ENCODE peak calls at places on chromosomes 13 and 19, in four cellular contexts. C is K562, G is A549, B is HepG2. M is an unnamed sample.

GRCh38 chr19:13011653-13012389 is 16.5 kb downstream of the NFIX start:
- DNase-seq in C (peak), G (no peak), B (no peak), M (peak)

GRCh38 chr13:46672338-46673090 is 119.5 kb downstream of the LRCH1 start:
- DNase-seq in C (no peak), G (no peak), B (no peak), M (no peak)

GRCh38 chr13:33125821-33126570 is 109.8 kb downstream of the KL start:
- DNase-seq in G (peak), B (peak), C (no peak), M (no peak)

GRCh38 chr13:26971990-26972888 is 199.4 kb downstream of the USP12 start:
- DNase-seq in G (peak), B (peak), C (peak), M (peak)

GRCh38 chr13:57629821-57630235 is 1.7 kb upstream of the PCDH17 start:
- DNase-seq in G (peak), C (peak), B (no peak), M (peak)

GRCh38 chr13:42753697-42754096 is 27.7 kb upstream of the FAM216B start:
- DNase-seq in G (no peak), B (no peak), C (no peak), M (no peak)

GRCh38 chr13:110520431-110521295 is 40.9 kb downstream of the RAB20 start:
- DNase-seq in C (no peak), B (no peak), G (peak), M (no peak)

GRCh38 chr13:33639640-33640080 is 178.3 kb upstream of the RFC3 start:
- DNase-seq in B (peak), C (no peak), G (no peak), M (no peak)

GRCh38 chr13:63198076-63198475 is 1782.4 kb upstream of the PCDH20 start:
- DNase-seq in B (no peak), G (no peak), C (no peak), M (no peak)

DNA sequence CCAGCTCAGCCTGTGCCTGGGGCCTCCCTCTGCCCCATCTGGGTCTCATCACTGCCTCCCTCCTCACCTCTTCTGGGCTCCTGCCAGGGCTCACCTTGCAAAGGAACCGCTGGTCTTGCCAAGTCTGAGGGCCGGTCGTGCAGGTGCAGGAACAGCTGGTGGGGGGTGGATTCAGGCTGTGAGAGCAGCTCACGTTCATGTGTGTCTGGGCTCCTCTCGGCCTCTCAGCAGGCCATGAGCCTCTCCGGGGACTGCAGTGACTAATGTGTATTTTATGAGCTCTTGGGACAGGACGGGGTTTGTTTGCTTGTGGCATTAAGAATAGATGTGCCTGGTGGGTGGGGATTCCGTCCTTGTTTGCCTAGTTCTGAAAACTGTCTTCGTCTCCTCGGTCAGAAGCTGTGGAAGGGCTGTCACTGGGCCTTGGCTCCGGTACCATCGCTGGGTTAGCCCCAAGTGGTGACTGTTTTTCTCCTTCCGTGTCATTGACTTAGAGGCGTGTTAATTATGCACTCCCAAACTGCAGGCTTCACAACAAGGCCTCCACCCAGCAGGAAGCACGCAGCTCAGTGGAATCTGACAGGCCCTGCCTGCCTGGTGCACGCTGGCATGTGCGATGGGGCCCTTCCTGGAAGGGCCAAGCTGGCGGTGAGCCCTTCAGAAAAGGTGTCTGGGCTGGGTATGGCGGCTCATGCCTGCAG is 77.6 kb downstream of the KDM4B start:
- DNase-seq in G (peak), C (no peak), B (peak), M (no peak)
- TF ChIP-seq NR3C1 in G (no peak), C (no peak), B (no peak), M (no peak)

DNA sequence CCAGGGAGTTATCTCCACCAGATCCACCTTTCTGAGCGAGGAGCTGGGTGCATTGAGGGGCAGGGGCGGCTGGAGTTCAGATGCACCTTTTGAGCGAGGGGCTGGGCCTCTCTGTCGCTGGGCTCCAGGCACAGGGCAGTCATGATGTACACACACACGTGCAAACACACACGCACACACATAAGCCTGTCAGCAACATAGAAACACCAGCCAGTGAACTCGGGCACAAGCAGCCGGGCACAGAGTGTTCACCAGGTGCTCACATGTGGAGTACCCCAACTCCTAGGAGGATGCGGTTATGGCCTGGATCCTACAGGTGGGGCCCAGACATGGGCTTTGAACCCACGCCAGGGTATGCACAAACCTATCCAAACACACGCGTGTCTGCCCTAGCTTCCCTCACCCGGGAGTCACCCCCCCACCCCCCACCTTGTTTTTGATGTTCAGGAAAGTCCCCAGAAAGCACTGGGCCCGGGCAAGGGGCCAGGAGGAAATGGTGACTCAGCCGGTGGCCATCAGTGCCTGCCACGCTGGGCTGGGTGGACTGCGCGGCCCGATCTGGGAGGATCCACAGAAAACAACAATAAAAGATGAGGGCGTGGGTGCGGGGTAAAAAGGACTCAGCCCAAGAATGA is 13.3 kb downstream of the ARRDC2 start:
- DNase-seq in B (no peak), C (peak), G (peak), M (no peak)
- TF ChIP-seq ESRRA in B (no peak), C (no peak), G (no peak), M (no peak)

DNA sequence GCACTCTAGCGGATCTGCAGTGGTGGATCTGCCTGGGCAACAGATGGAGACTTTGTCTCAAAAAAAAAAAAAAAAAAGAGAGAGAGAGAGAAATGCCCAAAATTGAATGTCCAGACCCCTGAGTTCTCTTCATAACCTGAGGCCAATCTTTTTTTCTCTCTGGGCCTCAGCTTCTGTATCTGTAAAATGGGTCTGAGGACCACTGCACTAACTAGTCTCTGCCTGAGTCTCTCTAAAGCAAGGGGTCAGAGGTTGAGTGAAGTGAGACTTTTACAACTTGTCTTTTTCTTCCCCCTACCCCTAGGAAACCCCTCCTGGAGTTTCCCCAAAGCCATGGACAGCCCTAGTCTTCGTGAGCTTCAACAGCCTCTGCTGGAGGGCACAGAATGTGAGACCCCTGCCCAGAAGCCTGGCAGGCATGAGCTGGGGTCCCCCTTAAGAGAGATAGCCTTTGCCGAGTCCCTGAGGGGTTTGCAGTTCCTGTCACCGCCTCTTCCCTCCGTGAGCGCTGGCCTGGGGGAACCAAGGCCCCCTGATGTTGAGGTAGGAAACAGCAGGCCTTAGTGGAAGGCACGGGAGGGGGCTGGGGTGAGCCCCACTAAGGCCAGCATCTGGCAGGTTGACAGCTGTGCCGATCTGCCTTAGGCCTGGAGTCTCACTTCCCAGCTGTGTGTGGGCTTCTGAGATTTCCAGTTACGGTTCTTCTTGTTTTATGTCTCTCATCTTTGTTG is 1.8 kb downstream of the TMEM91 start:
- DNase-seq in G (no peak), B (no peak), C (peak), M (peak)
- TF ChIP-seq NR3C1 in G (no peak), B (no peak), C (no peak), M (no peak)

GRCh38 chr13:36163809-36164308 is 32.7 kb upstream of the DCLK1 start:
- DNase-seq in G (no peak), B (no peak), C (no peak), M (no peak)
- TF ChIP-seq ESRRA in G (no peak), B (no peak), C (no peak), M (no peak)

GRCh38 chr13:94716016-94716415 is 3.7 kb upstream of the SOX21 start:
- DNase-seq in C (no peak), B (no peak), G (no peak), M (no peak)

GRCh38 chr13:94712287-94712811 is at the start of gene SOX21:
- DNase-seq in G (peak), B (no peak), C (no peak), M (peak)

GRCh38 chr13:94711561-94712286 is 621 bp downstream of the SOX21 start:
- DNase-seq in B (no peak), C (peak), G (peak), M (peak)

GRCh38 chr13:94712812-94713555 is 639 bp upstream of the SOX21 start:
- DNase-seq in C (no peak), B (no peak), G (peak), M (peak)

GRCh38 chr13:94713556-94714182 is 1.3 kb upstream of the SOX21 start:
- DNase-seq in B (no peak), C (no peak), G (no peak), M (no peak)
- TF ChIP-seq NR3C1 in B (no peak), C (no peak), G (no peak), M (no peak)

GRCh38 chr19:45615795-45616708 is 14.0 kb upstream of the GPR4 start:
- DNase-seq in C (peak), G (peak), B (peak), M (peak)
- TF ChIP-seq ESRRA in C (no peak), G (no peak), B (no peak), M (no peak)

M was measured in WTC11.